ENCODE peak calls at places on chromosomes 2 and 18, in nine cellular contexts. B is GM12892; X is endothelial cell; A is mammary epithelial cell; M is fibroblast of mammary gland; V is activated naive CD8-positive, alpha-beta T cell treated with anti-CD3 and anti-CD28 coated beads, Interleukin-2, amount 10 ng/mL, durations not matched to agents 7 days and 5 days; Q is activated CD4-positive, alpha-beta T cell treated with anti-CD3 and anti-CD28 coated beads for 4 hours; K is activated CD8-positive, alpha-beta memory T cell treated with anti-CD3 and anti-CD28 coated beads, Interleukin-2, amount 50 U/mL, for 4 hours; G is T-helper 9 cell. I is an unnamed sample.

GRCh38 chr2:180443896-180444295 is 436.8 kb upstream of the CWC22 start:
- DNase-seq in M (peak), K (no peak), A (peak), X (no peak), Q (no peak), G (no peak), V (no peak), B (no peak), I (no peak)

GRCh38 chr2:216108310-216108966 is 710 bp upstream of the XRCC5 start:
- DNase-seq in V (no peak), G (no peak), K (no peak), M (no peak), A (peak), B (no peak), Q (no peak), X (no peak), I (no peak)

GRCh38 chr2:14633031-14633430 is 514 bp downstream of the LRATD1 start:
- DNase-seq in G (no peak), V (peak), K (no peak), X (peak), M (no peak), A (peak), B (no peak), Q (no peak), I (no peak)

GRCh38 chr18:10194592-10194991 is 259.8 kb upstream of the APCDD1 start:
- DNase-seq in K (no peak), M (peak), Q (no peak), A (no peak), X (no peak), V (no peak), B (no peak), G (no peak), I (no peak)

GRCh38 chr2:20622296-20622686 is 28.6 kb downstream of the HS1BP3 start:
- DNase-seq in G (no peak), X (no peak), V (peak), A (no peak), K (peak), Q (no peak), M (no peak), B (no peak), I (no peak)

GRCh38 chr2:63408530-63408929 is 179.7 kb downstream of the WDPCP start:
- DNase-seq in A (peak), M (no peak), V (no peak), G (no peak), X (no peak), B (no peak), K (no peak), Q (no peak), I (no peak)

GRCh38 chr2:43109261-43109743 is 117.1 kb downstream of the ZFP36L2 start:
- DNase-seq in M (no peak), A (no peak), X (no peak), G (no peak), V (no peak), Q (no peak), B (no peak), K (no peak), I (no peak)

GRCh38 chr2:27901219-27901618 is 10.7 kb downstream of the BABAM2 start:
- DNase-seq in B (no peak), V (no peak), A (no peak), X (no peak), Q (peak), K (peak), G (no peak), M (peak), I (no peak)

GRCh38 chr2:239274391-239275001 is 126.3 kb downstream of the HDAC4 start:
- DNase-seq in B (no peak), A (peak), G (no peak), V (peak), X (no peak), M (peak), Q (peak), K (no peak), I (no peak)

GRCh38 chr2:46258937-46259781 is 38.0 kb upstream of the EPAS1 start:
- DNase-seq in K (no peak), M (no peak), B (no peak), V (no peak), X (no peak), Q (no peak), G (no peak), A (no peak), I (no peak)

GRCh38 chr18:59744271-59744721 is 47.1 kb upstream of the CCBE1 start:
- DNase-seq in A (peak), Q (no peak), X (no peak), B (no peak), G (no peak), K (no peak), M (peak), V (no peak), I (no peak)

GRCh38 chr2:173962583-173963110 is 2.5 kb downstream of the SP3 start:
- DNase-seq in B (no peak), A (no peak), K (no peak), V (no peak), X (no peak), Q (no peak), G (no peak), M (no peak), I (no peak)

GRCh38 chr2:40448476-40449079 is 3.3 kb downstream of the SLC8A1 start:
- DNase-seq in B (no peak), Q (no peak), K (no peak), M (peak), A (peak), V (no peak), X (peak), G (no peak), I (no peak)

GRCh38 chr18:76686737-76687231 is 135.6 kb upstream of the ZNF236 start:
- DNase-seq in B (no peak), M (peak), K (no peak), X (peak), G (no peak), Q (peak), A (peak), V (no peak), I (no peak)

GRCh38 chr2:110804915-110805314 is 72.5 kb downstream of the ACOXL start:
- DNase-seq in B (peak), Q (peak), X (no peak), V (no peak), G (peak), M (no peak), A (no peak), K (peak), I (peak)

GRCh38 chr2:101179982-101180381 is 28.8 kb upstream of the TBC1D8 start:
- DNase-seq in M (no peak), G (no peak), A (no peak), B (no peak), K (no peak), Q (no peak), X (no peak), V (no peak), I (no peak)

GRCh38 chr18:44946529-44947113 is 265.9 kb downstream of the SETBP1 start:
- DNase-seq in V (no peak), Q (no peak), G (no peak), X (no peak), B (no peak), A (no peak), M (no peak), K (no peak), I (no peak)

GRCh38 chr2:232454630-232455029 is 1.3 kb upstream of the ALPI start:
- DNase-seq in X (no peak), V (no peak), Q (no peak), A (no peak), G (no peak), K (no peak), B (no peak), M (no peak), I (no peak)

GRCh38 chr2:187360286-187360685 is 87.8 kb downstream of the CALCRL start:
- DNase-seq in M (peak), K (no peak), B (no peak), A (peak), G (no peak), Q (no peak), X (no peak), V (no peak), I (no peak)

GRCh38 chr2:20604957-20605381 is 45.9 kb downstream of the HS1BP3 start:
- DNase-seq in A (no peak), B (no peak), X (no peak), M (peak), G (no peak), K (no peak), Q (no peak), V (no peak), I (no peak)

GRCh38 chr18:58576641-58577251 is 52.1 kb downstream of the ALPK2 start:
- DNase-seq in B (no peak), V (no peak), A (no peak), K (no peak), M (no peak), X (no peak), Q (no peak), G (no peak), I (no peak)

GRCh38 chr2:55146266-55146665 is 85.8 kb downstream of the CLHC1 start:
- DNase-seq in Q (no peak), K (no peak), X (no peak), A (peak), G (no peak), V (no peak), B (no peak), M (no peak), I (no peak)

GRCh38 chr2:209086761-209087160 is 337.1 kb upstream of the MAP2 start:
- DNase-seq in A (no peak), V (no peak), Q (no peak), X (no peak), B (no peak), G (no peak), M (no peak), K (no peak), I (no peak)

GRCh38 chr2:98763209-98763951 is 32.4 kb upstream of the MGAT4A start:
- DNase-seq in X (no peak), M (no peak), A (no peak), K (no peak), G (no peak), B (no peak), V (no peak), Q (no peak), I (no peak)

GRCh38 chr2:24238158-24238557 is 63.3 kb downstream of the FAM228A start:
- DNase-seq in M (no peak), A (no peak), G (no peak), Q (no peak), V (no peak), X (no peak), K (no peak), B (no peak), I (no peak)

GRCh38 chr2:197097578-197098366 is 171.3 kb upstream of the PGAP1 start:
- DNase-seq in A (peak), K (no peak), G (no peak), B (no peak), V (no peak), M (peak), X (no peak), Q (no peak), I (no peak)

GRCh38 chr18:76421291-76422078 is 73.6 kb downstream of the ZNF516 start:
- DNase-seq in B (no peak), G (no peak), V (no peak), K (no peak), A (no peak), M (no peak), X (no peak), Q (no peak), I (no peak)

GRCh38 chr2:173690349-173690748 is 274.8 kb downstream of the SP3 start:
- DNase-seq in Q (no peak), K (no peak), M (no peak), A (peak), X (no peak), V (no peak), G (no peak), B (no peak), I (no peak)

GRCh38 chr18:21004721-21005120 is 106.9 kb downstream of the ROCK1 start:
- DNase-seq in G (no peak), K (no peak), M (peak), X (no peak), A (peak), V (no peak), B (no peak), Q (no peak), I (no peak)

GRCh38 chr2:238098854-238099708 is 1.1 kb upstream of the ESPNL start:
- DNase-seq in Q (no peak), B (peak), X (no peak), K (peak), V (peak), M (no peak), A (no peak), G (no peak), I (no peak)

GRCh38 chr2:49858113-49858490 is 703.8 kb upstream of the FSHR start:
- DNase-seq in V (no peak), A (no peak), X (no peak), M (no peak), K (no peak), B (no peak), G (no peak), Q (no peak), I (no peak)

GRCh38 chr2:45256173-45256866 is 247.1 kb upstream of the SIX2 start:
- DNase-seq in G (no peak), X (no peak), K (no peak), M (no peak), V (no peak), B (no peak), Q (no peak), A (no peak), I (no peak)

GRCh38 chr2:52974127-52974526 is 793.5 kb upstream of the CHAC2 start:
- DNase-seq in M (no peak), G (no peak), X (no peak), A (no peak), V (no peak), B (no peak), K (no peak), Q (no peak), I (no peak)

GRCh38 chr18:42578781-42579180 is 536.7 kb downstream of the RIT2 start:
- DNase-seq in A (peak), K (no peak), Q (no peak), V (no peak), M (peak), G (no peak), X (no peak), B (no peak), I (no peak)

GRCh38 chr2:177641321-177641720 is 248.7 kb downstream of the AGPS start:
- DNase-seq in B (no peak), V (no peak), A (no peak), G (no peak), Q (no peak), X (no peak), K (no peak), M (peak), I (no peak)